ENCODE peak calls at places on chromosomes 4 and X, in eight cellular contexts. M, W, J, E, Y, D, A and R are unnamed samples.

GRCh38 chr4:148166132-148166531 is 276.1 kb downstream of the NR3C2 start:
- DNase-seq in E (peak), M (no peak), W (no peak), A (no peak), Y (no peak), J (no peak), D (no peak), R (peak)

GRCh38 chrX:65522739-65523372 is 11.7 kb downstream of the LAS1L start:
- DNase-seq in E (peak), M (peak), W (no peak), A (no peak), Y (peak), D (no peak), J (no peak), R (no peak)

GRCh38 chrX:105315301-105315700 is 94.8 kb upstream of the TEX13A start:
- DNase-seq in M (peak), D (no peak), W (no peak), J (no peak), E (peak), A (no peak), Y (no peak), R (no peak)

GRCh38 chr4:144611850-144612249 is 34.1 kb upstream of the HHIP start:
- DNase-seq in M (peak), E (no peak), W (no peak), Y (peak), J (peak), A (peak), D (no peak), R (no peak)

GRCh38 chrX:153818571-153819397 is 11.6 kb downstream of the PDZD4 start:
- DNase-seq in D (peak), E (no peak), M (no peak), J (no peak), Y (peak), W (no peak), A (peak), R (no peak)

GRCh38 chr4:186948361-186949291 is 225.0 kb upstream of the FAT1 start:
- DNase-seq in D (no peak), J (peak), M (no peak), A (peak), E (no peak), Y (peak), W (no peak), R (peak)

GRCh38 chrX:9312922-9313867 is 151.7 kb upstream of the TBL1X start:
- DNase-seq in J (peak), D (peak), M (peak), E (no peak), W (no peak), A (peak), Y (peak), R (no peak)

GRCh38 chrX:140040397-140040796 is 75.1 kb upstream of the CXorf66 start:
- DNase-seq in M (peak), E (peak), A (no peak), Y (peak), J (no peak), D (no peak), W (no peak), R (no peak)

GRCh38 chr4:77579406-77580076 is 26.1 kb upstream of the CXCL13 start:
- DNase-seq in M (peak), W (no peak), D (no peak), J (no peak), E (peak), Y (no peak), A (no peak), R (peak)

GRCh38 chr4:187309456-187309855 is 585.8 kb upstream of the FAT1 start:
- DNase-seq in W (no peak), A (no peak), Y (no peak), E (no peak), J (no peak), M (peak), D (no peak), R (peak)

GRCh38 chr4:666436-666810 is 7.7 kb downstream of the ATP5ME start:
- DNase-seq in M (no peak), J (no peak), Y (no peak), W (peak), D (no peak), E (no peak), A (no peak), R (no peak)

GRCh38 chr4:186137193-186137792 is 32.8 kb downstream of the FAM149A start:
- DNase-seq in J (peak), M (peak), E (peak), D (no peak), A (peak), W (no peak), Y (peak), R (no peak)

GRCh38 chr4:97987019-97987648 is 156.1 kb downstream of the STPG2 start:
- DNase-seq in Y (peak), J (peak), A (peak), W (no peak), D (no peak), E (peak), M (peak), R (no peak)

GRCh38 chr4:87414806-87415205 is 7.6 kb upstream of the NUDT9 start:
- DNase-seq in M (no peak), Y (no peak), J (no peak), A (no peak), D (no peak), E (no peak), W (no peak), R (no peak)

GRCh38 chr4:153115322-153116100 is 88.7 kb upstream of the TRIM2 start:
- DNase-seq in Y (peak), D (peak), A (no peak), J (peak), E (peak), M (peak), W (no peak), R (peak)

GRCh38 chr4:101208171-101208570 is 139.2 kb downstream of the PPP3CA start:
- DNase-seq in W (no peak), M (no peak), Y (no peak), J (no peak), A (no peak), E (no peak), D (no peak), R (no peak)

GRCh38 chr4:153348006-153348405 is 3.5 kb downstream of the MND1 start:
- DNase-seq in D (no peak), M (no peak), J (peak), E (no peak), W (no peak), Y (no peak), A (peak), R (no peak)

GRCh38 chrX:20217279-20217678 is 49.4 kb downstream of the RPS6KA3 start:
- DNase-seq in Y (no peak), M (peak), J (no peak), A (no peak), D (no peak), W (no peak), E (peak), R (no peak)

GRCh38 chrX:106341823-106342222 is 173.7 kb downstream of the PWWP3B start:
- DNase-seq in A (no peak), E (no peak), M (no peak), J (peak), W (no peak), D (no peak), Y (peak), R (no peak)

GRCh38 chrX:10041383-10041782 is 74.2 kb downstream of the CLDN34 start:
- DNase-seq in M (no peak), Y (no peak), A (no peak), W (no peak), E (peak), J (no peak), D (no peak), R (no peak)

GRCh38 chrX:39874202-39874816 is 223.4 kb downstream of the BCOR start:
- DNase-seq in J (no peak), D (no peak), W (no peak), E (no peak), M (peak), A (no peak), Y (no peak), R (no peak)

GRCh38 chr4:138111462-138112000 is 130.6 kb downstream of the SLC7A11 start:
- DNase-seq in J (no peak), E (peak), D (no peak), W (no peak), M (peak), Y (no peak), A (no peak), R (no peak)

GRCh38 chrX:9882669-9883446 is 84.3 kb upstream of the CLDN34 start:
- DNase-seq in E (peak), M (no peak), D (no peak), Y (peak), W (no peak), J (peak), A (no peak), R (no peak)

GRCh38 chr4:35500812-35501211 is 743.5 kb downstream of the ARAP2 start:
- DNase-seq in A (no peak), D (no peak), E (no peak), M (peak), Y (no peak), J (no peak), W (no peak), R (no peak)

GRCh38 chr4:84956014-84956413 is 10.5 kb downstream of the WDFY3 start:
- DNase-seq in A (no peak), E (no peak), D (no peak), W (no peak), Y (peak), M (peak), J (no peak), R (no peak)

GRCh38 chr4:138507527-138507926 is 265.4 kb upstream of the SLC7A11 start:
- DNase-seq in Y (no peak), J (no peak), M (no peak), W (no peak), D (no peak), A (no peak), E (peak), R (no peak)

GRCh38 chrX:84188320-84188834 is 378 bp upstream of the RPS6KA6 start:
- DNase-seq in M (peak), E (peak), D (no peak), J (no peak), W (peak), Y (no peak), A (peak), R (no peak)

GRCh38 chrX:119495734-119496520 is 27.7 kb downstream of the SLC25A5 start:
- DNase-seq in D (no peak), J (peak), E (no peak), M (no peak), Y (no peak), W (peak), A (no peak), R (no peak)

GRCh38 chr4:161658658-161659057 is 505.1 kb downstream of the FSTL5 start:
- DNase-seq in Y (no peak), A (peak), E (no peak), W (no peak), D (no peak), J (no peak), M (no peak), R (no peak)

GRCh38 chr4:61224573-61224972 is 24.4 kb downstream of the ADGRL3 start:
- DNase-seq in A (no peak), M (no peak), W (no peak), D (no peak), E (no peak), Y (no peak), J (no peak), R (no peak)

GRCh38 chr4:183722738-183723560 is 63.9 kb downstream of the TRAPPC11 start:
- DNase-seq in E (peak), J (no peak), D (peak), W (peak), M (peak), Y (peak), A (peak), R (no peak)

GRCh38 chr4:76235915-76236314 is 15.6 kb upstream of the FAM47E start:
- DNase-seq in W (no peak), E (no peak), M (peak), A (no peak), D (no peak), Y (no peak), J (no peak), R (no peak)

GRCh38 chr4:169620846-169621228 is 459 bp downstream of the CLCN3 start:
- DNase-seq in W (no peak), J (peak), M (peak), D (no peak), E (no peak), Y (no peak), A (peak), R (no peak)

GRCh38 chrX:55486736-55487135 is 2.9 kb downstream of the USP51 start:
- DNase-seq in A (no peak), Y (no peak), E (peak), M (peak), W (peak), J (no peak), D (no peak), R (no peak)

GRCh38 chr4:77022581-77023133 is 53.1 kb downstream of the CCNI start:
- DNase-seq in E (peak), D (no peak), W (no peak), Y (no peak), J (no peak), A (peak), M (no peak), R (peak)

GRCh38 chrX:110743679-110744340 is 51.8 kb downstream of the CHRDL1 start:
- DNase-seq in J (no peak), E (peak), Y (no peak), W (no peak), M (peak), D (no peak), A (no peak), R (peak)

GRCh38 chr4:172035573-172035972 is 222.4 kb downstream of the GALNTL6 start:
- DNase-seq in M (no peak), D (no peak), Y (no peak), A (no peak), W (no peak), J (no peak), E (no peak), R (no peak)

GRCh38 chr4:77001907-77002306 is 52.4 kb downstream of the SEPTIN11 start:
- DNase-seq in A (no peak), W (no peak), Y (no peak), J (no peak), E (peak), D (no peak), M (peak), R (no peak)

GRCh38 chr4:189917161-189917891 is 23.3 kb upstream of the FRG1 start:
- DNase-seq in M (no peak), A (no peak), E (no peak), J (no peak), W (no peak), D (no peak), Y (no peak), R (no peak)

GRCh38 chr4:189912170-189912569 is 28.5 kb upstream of the FRG1 start:
- DNase-seq in Y (peak), E (no peak), J (peak), D (no peak), M (peak), A (no peak), W (no peak), R (no peak)
- TF ChIP-seq CTCF in Y (peak), E (peak), J (peak), D (no peak), M (peak), A (peak), W (no peak), R (peak)

DNA sequence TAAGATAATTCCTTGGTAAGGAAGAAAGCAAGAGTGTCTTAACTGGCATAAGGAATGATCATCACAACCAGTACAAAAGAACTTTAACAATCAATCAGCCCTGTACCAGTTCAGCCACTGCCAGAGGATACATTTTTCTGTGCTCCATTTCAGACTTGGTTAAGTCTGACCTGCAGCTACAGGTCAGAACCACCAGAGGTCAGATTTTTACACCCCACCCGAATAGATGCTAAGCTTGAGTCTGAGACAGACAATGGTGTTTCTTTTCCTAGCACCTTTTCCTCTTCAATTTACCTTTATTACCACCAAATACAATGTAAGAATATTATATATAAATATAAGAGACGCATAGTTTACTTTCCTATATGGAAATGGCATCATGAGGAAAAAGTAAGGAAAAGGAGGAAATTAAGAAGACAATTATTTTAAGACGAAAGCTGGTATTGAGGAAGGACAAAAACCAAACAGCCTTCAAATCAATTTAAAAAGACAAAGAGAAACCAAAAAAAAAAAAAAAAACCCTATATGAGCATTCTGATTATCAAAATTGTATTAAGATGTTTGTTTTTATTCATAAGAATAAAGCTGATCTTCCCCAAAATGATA is 215.3 kb upstream of the TTC29 start:
- DNase-seq in W (no peak), M (peak), A (peak), J (peak), E (peak), D (no peak), Y (peak), R (peak)
- TF ChIP-seq CTCF in W (peak), M (peak), A (peak), J (peak), E (peak), D (peak), Y (peak), R (peak)

GRCh38 chr4:177108708-177109107 is 201.0 kb upstream of the NEIL3 start:
- DNase-seq in A (no peak), D (no peak), W (no peak), M (peak), Y (peak), E (peak), J (no peak), R (no peak)
- TF ChIP-seq CTCF in A (peak), D (no peak), W (no peak), M (peak), Y (no peak), E (peak), J (peak), R (peak)

GRCh38 chr4:24984602-24985532 is 45.9 kb downstream of the LGI2 start:
- DNase-seq in M (no peak), Y (no peak), A (no peak), J (no peak), D (no peak), W (no peak), E (no peak), R (no peak)

GRCh38 chr4:24992968-24993367 is 37.8 kb downstream of the LGI2 start:
- DNase-seq in J (no peak), W (no peak), E (no peak), A (no peak), Y (no peak), M (no peak), D (no peak), R (no peak)

GRCh38 chr4:24991015-24991414 is 39.7 kb downstream of the LGI2 start:
- DNase-seq in J (no peak), M (peak), W (no peak), D (no peak), E (peak), A (no peak), Y (no peak), R (no peak)

GRCh38 chr4:24989327-24989726 is 41.4 kb downstream of the LGI2 start:
- DNase-seq in W (no peak), Y (no peak), E (no peak), D (no peak), A (no peak), M (no peak), J (no peak), R (no peak)

GRCh38 chr4:24988776-24989175 is 42.0 kb downstream of the LGI2 start:
- DNase-seq in D (no peak), W (no peak), Y (peak), E (peak), A (no peak), J (no peak), M (peak), R (no peak)
- TF ChIP-seq CTCF in D (no peak), W (no peak), Y (peak), E (peak), A (peak), J (peak), M (peak), R (peak)